ENCODE peak calls at places on chromosomes 1 and 21, in eight cellular contexts. K is mesothelial cell of epicardium, C is coronary artery, W is heart right ventricle, L is thoracic aorta, E is kidney epithelial cell, J is omental fat pad, D is left lung. F is an unnamed sample.

GRCh38 chr1:55375617-55376258 is 160.6 kb upstream of the USP24 start:
- DNase-seq in E (peak), L (no peak), J (no peak), C (no peak), W (no peak), D (no peak), K (no peak), F (peak)

GRCh38 chr1:37570528-37571334 is 14.0 kb downstream of the DNALI1 start:
- DNase-seq in D (no peak), C (no peak), W (no peak), L (no peak), J (no peak), E (no peak), K (no peak), F (no peak)

GRCh38 chr1:225933072-225933471 is 7.9 kb downstream of the LEFTY2 start:
- DNase-seq in C (no peak), W (no peak), J (no peak), K (no peak), D (no peak), E (peak), L (no peak), F (no peak)

GRCh38 chr1:234955107-234955731 is 173.4 kb downstream of the TOMM20 start:
- DNase-seq in D (peak), L (no peak), J (no peak), E (no peak), W (peak), K (no peak), C (peak), F (no peak)

GRCh38 chr21:9772348-9772672 is 749.1 kb upstream of the TPTE start:
- DNase-seq in K (no peak), W (no peak), D (no peak), E (no peak), C (no peak), L (no peak), J (no peak), F (no peak)

GRCh38 chr1:245690153-245690552 is 535.4 kb downstream of the KIF26B start:
- DNase-seq in E (no peak), W (no peak), K (no peak), C (no peak), D (no peak), L (no peak), J (no peak), F (no peak)

GRCh38 chr1:214386747-214387146 is 105.8 kb downstream of the SMYD2 start:
- DNase-seq in W (no peak), E (no peak), C (no peak), L (no peak), D (no peak), K (no peak), J (no peak), F (no peak)

GRCh38 chr1:155003227-155003765 is 694 bp downstream of the ZBTB7B start:
- DNase-seq in L (no peak), K (no peak), C (no peak), E (no peak), D (peak), W (no peak), J (no peak), F (peak)

GRCh38 chr1:4010811-4011605 is 110.9 kb upstream of the C1orf174 start:
- DNase-seq in C (peak), L (no peak), J (no peak), D (peak), E (no peak), K (peak), W (no peak), F (no peak)

GRCh38 chr1:3819626-3820245 is 23.4 kb upstream of the LRRC47 start:
- DNase-seq in K (no peak), E (no peak), L (no peak), C (no peak), D (no peak), J (no peak), W (no peak), F (no peak)

GRCh38 chr1:35544976-35545375 is 12.2 kb downstream of the KIAA0319L start:
- DNase-seq in W (no peak), E (no peak), K (no peak), J (no peak), D (peak), L (no peak), C (no peak), F (peak)

GRCh38 chr1:219498666-219499065 is 114.2 kb downstream of the ZC3H11B start:
- DNase-seq in L (no peak), E (no peak), K (no peak), D (no peak), C (no peak), J (no peak), W (no peak), F (no peak)

GRCh38 chr1:91817506-91817905 is 68.4 kb downstream of the TGFBR3 start:
- DNase-seq in K (no peak), C (no peak), J (no peak), L (no peak), E (no peak), D (no peak), W (no peak), F (no peak)

GRCh38 chr1:174682419-174683008 is 234.8 kb downstream of the GPR52 start:
- DNase-seq in K (no peak), E (no peak), W (no peak), L (no peak), D (no peak), C (no peak), J (no peak), F (no peak)

GRCh38 chr1:111192643-111193519 is 7.6 kb downstream of the DENND2D start:
- DNase-seq in E (no peak), K (no peak), J (no peak), D (no peak), L (no peak), W (no peak), C (no peak), F (no peak)

GRCh38 chr1:183734600-183735036 is 70.3 kb upstream of the RGL1 start:
- DNase-seq in C (no peak), E (no peak), D (no peak), K (no peak), W (no peak), L (no peak), J (no peak), F (no peak)

GRCh38 chr1:180228648-180229482 is 1.2 kb upstream of the LHX4 start:
- DNase-seq in K (no peak), D (no peak), L (no peak), E (no peak), C (no peak), W (no peak), J (no peak), F (peak)

GRCh38 chr1:202160377-202160940 is at the start of gene PTPN7:
- DNase-seq in D (peak), E (no peak), K (no peak), L (no peak), C (no peak), J (no peak), W (no peak), F (peak)

GRCh38 chr1:229024528-229025119 is 246.3 kb upstream of the RAB4A start:
- DNase-seq in E (peak), J (peak), L (peak), W (no peak), D (no peak), C (no peak), K (no peak), F (peak)

GRCh38 chr1:154403300-154403943 is 1.7 kb upstream of the IL6R start:
- DNase-seq in C (no peak), W (no peak), L (no peak), J (no peak), E (no peak), K (no peak), D (no peak), F (peak)

GRCh38 chr1:27600500-27601175 is 3.3 kb downstream of the AHDC1 start:
- DNase-seq in W (no peak), K (no peak), L (no peak), D (no peak), C (no peak), J (no peak), E (no peak), F (no peak)

GRCh38 chr1:89552481-89553194 is 28.0 kb downstream of the LRRC8B start:
- DNase-seq in W (no peak), C (no peak), J (no peak), E (no peak), L (no peak), D (no peak), K (no peak), F (peak)

GRCh38 chr1:19360026-19360813 is 48.1 kb downstream of the SLC66A1 start:
- DNase-seq in J (no peak), W (no peak), D (no peak), K (no peak), E (no peak), C (no peak), L (no peak), F (peak)

GRCh38 chr21:33870768-33871167 is 44.8 kb downstream of the ATP5PO start:
- DNase-seq in D (no peak), C (no peak), K (no peak), W (no peak), L (no peak), E (no peak), J (no peak), F (no peak)

GRCh38 chr1:28591708-28592313 is at the start of gene RAB42:
- DNase-seq in E (no peak), C (no peak), W (peak), L (no peak), K (no peak), D (peak), J (no peak), F (no peak)

GRCh38 chr1:54001620-54002019 is 16.4 kb downstream of the LDLRAD1 start:
- DNase-seq in C (no peak), J (no peak), D (no peak), E (no peak), K (no peak), L (no peak), W (no peak), F (no peak)

GRCh38 chr1:94315552-94316116 is 78.2 kb upstream of the ARHGAP29 start:
- DNase-seq in E (no peak), C (no peak), K (no peak), D (no peak), J (no peak), W (no peak), L (no peak), F (no peak)

GRCh38 chr1:30745834-30746208 is 11.8 kb downstream of the LAPTM5 start:
- DNase-seq in C (no peak), D (no peak), W (no peak), E (no peak), L (no peak), J (no peak), K (no peak), F (peak)

GRCh38 chr1:240235521-240236288 is 144.0 kb downstream of the FMN2 start:
- DNase-seq in L (no peak), W (no peak), K (no peak), J (no peak), C (no peak), E (no peak), D (no peak), F (no peak)

GRCh38 chr1:89198500-89199072 is at the start of gene GBP4:
- DNase-seq in W (peak), C (peak), J (no peak), L (no peak), D (peak), E (peak), K (no peak), F (peak)

GRCh38 chr1:7013833-7014639 is 228.8 kb downstream of the CAMTA1 start:
- DNase-seq in E (no peak), K (no peak), C (no peak), J (no peak), D (no peak), W (peak), L (no peak), F (no peak)

GRCh38 chr21:44462090-44462833 is 7.0 kb downstream of the LRRC3 start:
- DNase-seq in D (peak), C (no peak), W (no peak), J (no peak), L (no peak), K (no peak), E (no peak), F (no peak)

DNA sequence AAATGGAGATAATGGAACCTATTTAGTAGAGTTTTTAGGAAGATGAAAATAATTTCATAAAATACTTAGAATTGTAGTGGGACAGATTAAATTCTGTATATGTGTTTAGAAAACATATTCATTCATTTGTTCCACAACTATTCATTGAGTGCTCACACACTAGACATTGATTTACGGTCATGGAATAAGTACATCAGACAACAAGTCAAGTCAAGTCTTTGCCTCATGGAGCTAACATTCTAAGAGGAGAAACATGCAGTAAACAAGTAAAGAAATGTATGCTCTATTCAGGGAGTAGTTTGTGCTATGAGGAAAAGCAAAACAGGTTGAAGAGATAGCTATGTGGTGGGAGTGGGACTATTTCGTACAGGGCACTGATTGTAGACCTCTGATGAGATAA is 9.0 kb downstream of the BTBD19 start:
- DNase-seq in E (no peak), D (no peak), L (no peak), C (no peak), K (no peak), J (no peak), W (no peak), F (no peak)
- TF ChIP-seq CTCF in E (no peak), D (no peak), L (no peak), C (no peak), K (no peak), J (no peak), W (no peak), F (no peak)

GRCh38 chr1:88014126-88014525 is 669.9 kb upstream of the PKN2 start:
- DNase-seq in D (no peak), L (no peak), E (no peak), J (no peak), C (no peak), W (no peak), K (no peak), F (no peak)

GRCh38 chr1:88013485-88013884 is 670.6 kb upstream of the PKN2 start:
- DNase-seq in D (no peak), E (no peak), J (no peak), L (no peak), C (no peak), K (no peak), W (no peak), F (no peak)

DNA sequence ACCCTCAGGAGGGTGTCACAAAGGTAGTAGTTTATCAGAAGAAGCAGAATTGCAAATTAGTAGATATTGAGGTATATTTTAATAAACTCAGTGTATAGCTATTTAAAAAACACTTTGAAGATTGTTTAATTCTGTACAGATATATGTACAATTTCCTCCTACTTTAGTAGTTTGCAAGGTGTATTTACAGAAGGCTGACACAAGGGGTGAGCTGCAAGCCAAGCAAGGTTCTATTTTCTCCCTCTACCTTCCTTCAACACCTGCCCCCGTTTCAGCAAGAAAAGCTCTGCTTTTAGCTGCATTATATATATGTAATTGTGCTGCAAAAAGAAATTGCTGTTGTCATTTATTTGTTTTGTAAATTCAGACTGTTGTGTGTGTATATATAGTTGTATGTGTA is 674.2 kb upstream of the PKN2 start:
- DNase-seq in E (no peak), W (no peak), C (no peak), J (no peak), K (no peak), L (no peak), D (no peak), F (no peak)
- TF ChIP-seq CTCF in E (no peak), W (no peak), C (no peak), J (no peak), K (peak), L (no peak), D (no peak), F (no peak)

GRCh38 chr1:46034601-46035516 is 97.6 kb downstream of the PIK3R3 start:
- DNase-seq in E (no peak), W (no peak), J (no peak), L (no peak), D (peak), C (peak), K (no peak), F (no peak)
- TF ChIP-seq CTCF in E (no peak), W (no peak), J (no peak), L (no peak), D (no peak), C (no peak), K (no peak), F (no peak)

GRCh38 chr1:70617728-70618127 is 206.7 kb downstream of the CTH start:
- DNase-seq in J (no peak), C (no peak), K (no peak), W (no peak), L (no peak), E (no peak), D (no peak), F (no peak)
- TF ChIP-seq CTCF in J (no peak), C (no peak), K (no peak), W (no peak), L (no peak), E (no peak), D (no peak), F (no peak)

GRCh38 chr1:79128726-79129125 is 122.2 kb upstream of the ADGRL4 start:
- DNase-seq in D (no peak), K (no peak), J (no peak), E (peak), L (no peak), C (no peak), W (no peak), F (no peak)
- TF ChIP-seq CTCF in D (no peak), K (no peak), J (no peak), E (no peak), L (no peak), C (no peak), W (no peak), F (no peak)

DNA sequence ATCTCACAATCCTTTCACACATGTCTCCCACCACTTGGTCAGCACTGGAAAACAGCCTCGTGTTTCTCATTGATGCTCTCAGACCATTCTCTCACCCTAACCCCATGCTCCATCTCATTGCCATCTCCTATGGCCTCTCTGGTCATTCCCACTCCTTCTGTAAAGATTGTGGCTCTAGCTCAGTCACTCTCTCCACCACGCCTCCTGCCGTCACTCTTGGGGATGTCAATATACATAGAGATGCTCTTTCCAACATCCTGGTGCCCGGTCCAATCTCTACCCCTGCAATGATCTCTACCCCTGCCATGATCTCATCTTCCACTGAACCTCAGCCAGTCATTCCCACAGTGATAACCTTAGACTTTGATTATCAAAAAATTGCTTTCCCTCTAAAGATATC is 90.1 kb downstream of the NTPCR start:
- DNase-seq in E (no peak), J (no peak), C (no peak), L (no peak), K (no peak), D (no peak), W (no peak), F (no peak)
- TF ChIP-seq CTCF in E (no peak), J (no peak), C (no peak), L (no peak), K (no peak), D (no peak), W (no peak), F (no peak)

GRCh38 chr1:9085306-9085940 is 16.0 kb upstream of the SLC2A5 start:
- DNase-seq in J (no peak), K (no peak), D (no peak), E (no peak), L (no peak), C (no peak), W (no peak), F (no peak)

GRCh38 chr1:9087411-9087810 is 18.0 kb upstream of the SLC2A5 start:
- DNase-seq in E (no peak), J (no peak), C (no peak), W (no peak), D (no peak), K (no peak), L (no peak), F (no peak)

GRCh38 chr1:9084883-9085282 is 15.4 kb upstream of the SLC2A5 start:
- DNase-seq in E (no peak), L (peak), K (no peak), D (no peak), J (no peak), C (no peak), W (peak), F (no peak)

GRCh38 chr1:9086796-9087195 is 17.4 kb upstream of the SLC2A5 start:
- DNase-seq in J (no peak), D (no peak), L (no peak), E (no peak), C (no peak), K (no peak), W (no peak), F (no peak)

DNA sequence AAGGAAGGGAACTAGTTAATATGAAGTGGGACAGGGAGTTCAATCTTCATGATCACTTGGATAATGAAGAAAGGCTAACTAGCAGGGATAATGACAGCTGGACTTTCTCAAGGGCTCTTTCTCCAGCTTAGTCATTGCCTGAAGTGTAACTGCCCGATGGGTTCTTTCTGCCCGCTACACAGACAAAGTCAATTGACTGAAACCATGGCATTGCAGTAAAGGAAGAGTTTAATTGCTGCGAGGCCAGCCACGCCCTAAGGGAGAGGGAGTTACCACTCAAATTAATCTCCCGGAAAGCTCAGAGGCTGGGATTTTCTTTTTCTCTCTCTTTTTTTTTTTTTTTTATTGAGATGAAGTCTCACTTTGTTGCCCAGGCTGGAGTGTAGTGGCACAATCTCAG is 16.6 kb upstream of the SLC2A5 start:
- DNase-seq in W (no peak), C (no peak), D (no peak), L (no peak), J (no peak), K (no peak), E (no peak), F (no peak)
- TF ChIP-seq CTCF in W (no peak), C (no peak), D (no peak), L (no peak), J (no peak), K (no peak), E (no peak), F (no peak)

GRCh38 chr1:9716404-9717192 is 65.1 kb downstream of the PIK3CD start:
- DNase-seq in K (no peak), L (no peak), C (no peak), D (no peak), J (no peak), W (no peak), E (no peak), F (peak)

GRCh38 chr1:9718006-9718680 is 66.6 kb downstream of the PIK3CD start:
- DNase-seq in D (no peak), W (no peak), E (no peak), K (no peak), J (no peak), L (no peak), C (no peak), F (no peak)

GRCh38 chr1:9719978-9720722 is 68.6 kb downstream of the PIK3CD start:
- DNase-seq in L (no peak), J (no peak), D (peak), W (no peak), C (no peak), E (no peak), K (no peak), F (no peak)

GRCh38 chr1:9715536-9716226 is 64.2 kb downstream of the PIK3CD start:
- DNase-seq in E (no peak), D (peak), W (peak), J (no peak), K (no peak), L (no peak), C (no peak), F (peak)

GRCh38 chr1:9717193-9718005 is 65.9 kb downstream of the PIK3CD start:
- DNase-seq in E (peak), D (peak), C (no peak), W (peak), L (no peak), J (no peak), K (no peak), F (peak)
- TF ChIP-seq CTCF in E (no peak), D (no peak), C (no peak), W (no peak), L (no peak), J (no peak), K (no peak), F (no peak)

DNA sequence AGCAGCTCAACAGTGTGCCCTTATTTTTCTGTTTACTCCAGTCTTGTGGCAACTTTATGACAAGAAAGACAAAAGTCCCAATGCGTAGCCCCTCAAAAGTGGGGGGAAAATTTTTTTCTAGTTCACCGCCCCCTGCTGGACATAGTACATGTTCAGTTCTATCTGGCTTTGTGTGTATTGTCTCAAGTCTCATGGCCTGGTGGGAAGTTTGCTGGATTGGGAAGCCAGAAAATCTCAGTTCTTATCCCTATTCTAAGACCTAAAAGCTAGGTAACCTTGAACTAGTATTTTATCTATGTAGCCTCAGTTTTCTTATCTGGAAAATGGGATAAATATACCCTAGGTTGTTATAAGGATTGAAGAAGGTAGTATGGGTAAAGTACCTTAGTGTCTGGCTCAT is 55.8 kb upstream of the LDLRAP1 start:
- DNase-seq in E (no peak), K (no peak), J (no peak), W (no peak), D (no peak), L (no peak), C (no peak), F (peak)
- TF ChIP-seq CTCF in E (peak), K (peak), J (no peak), W (peak), D (peak), L (peak), C (no peak), F (peak)

F was measured in activated CD8-positive, alpha-beta T cell treated with anti-CD3 and anti-CD28 coated beads for 36 hours.